ENCODE peak calls at places on chromosomes 16 and 17, in nine cellular contexts. J, E, K, Q, I, C, W, V and B are unnamed samples.

GRCh38 chr16:56866955-56867830 is 2.2 kb downstream of the SLC12A3 start:
- DNase-seq in J (no peak), E (peak; percentile 82), K (no peak), Q (peak; percentile 70), I (no peak), C (no peak), W (peak; percentile 53), V (peak; percentile 69), B (no peak)

GRCh38 chr17:496761-497586 is 144.4 kb upstream of the RPH3AL start:
- DNase-seq in J (no peak), E (no peak), K (no peak), Q (no peak), I (no peak), C (no peak), W (no peak), V (no peak), B (no peak)

GRCh38 chr17:34998205-34998604 is 17.9 kb downstream of the LIG3 start:
- DNase-seq in J (peak; percentile 87), E (peak; percentile 63), K (peak; percentile 51), Q (peak; percentile 73), I (peak; percentile 56), C (no peak), W (peak; percentile 70), V (peak; percentile 70), B (peak; percentile 77)

GRCh38 chr17:18960803-18961511 is 9.0 kb downstream of the SLC5A10 start:
- DNase-seq in J (peak; percentile 89), E (peak; percentile 86), K (no peak), Q (peak; percentile 85), I (peak; percentile 72), C (peak; percentile 75), W (peak; percentile 91), V (peak; percentile 93), B (peak; percentile 91)

GRCh38 chr17:42682400-42683384 is at the start of gene CNTNAP1:
- DNase-seq in J (no peak), E (no peak), K (no peak), Q (peak; percentile 79), I (peak; percentile 68), C (peak; percentile 80), W (peak; percentile 51), V (peak; percentile 90), B (peak; percentile 75)

GRCh38 chr16:66588981-66589713 is 9.9 kb downstream of the CMTM2 start:
- DNase-seq in J (peak; percentile 81), E (peak; percentile 75), K (no peak), Q (peak; percentile 41), I (peak; percentile 49), C (no peak), W (peak; percentile 45), V (no peak), B (peak; percentile 82)

GRCh38 chr17:67772679-67773078 is 52.6 kb upstream of the BPTF start:
- DNase-seq in J (no peak), E (no peak), K (no peak), Q (no peak), I (no peak), C (no peak), W (no peak), V (no peak), B (no peak)

GRCh38 chr17:8947201-8947600 is 18.3 kb downstream of the PIK3R5 start:
- DNase-seq in J (no peak), E (no peak), K (no peak), Q (no peak), I (no peak), C (no peak), W (no peak), V (no peak), B (no peak)

GRCh38 chr17:3796110-3796821 is 4.7 kb downstream of the ITGAE start:
- DNase-seq in J (peak; percentile 86), E (no peak), K (no peak), Q (peak; percentile 19), I (no peak), C (no peak), W (peak; percentile 48), V (no peak), B (no peak)

GRCh38 chr16:35908942-35909341 is 2449.5 kb downstream of the TP53TG3F start:
- DNase-seq in J (no peak), E (peak; percentile 3), K (no peak), Q (no peak), I (no peak), C (no peak), W (no peak), V (peak; percentile 1), B (no peak)
- H3K9me3 ChIP-seq in J (no peaks in the 10 kb centered on the region), E (no peaks in the 10 kb centered on the region), K (peaks cover 64% of the 10 kb centered on the region), Q (no peaks in the 10 kb centered on the region), I (no peaks in the 10 kb centered on the region), C (no peaks in the 10 kb centered on the region), W (peaks cover 76% of the 10 kb centered on the region), V (no peaks in the 10 kb centered on the region), B (no peaks in the 10 kb centered on the region)

GRCh38 chr16:68310441-68311315 is at the start of the genes PRMT7 and SLC7A6OS:
- DNase-seq in J (peak; percentile 93), E (peak; percentile 95), K (peak; percentile 54), Q (peak; percentile 91), I (peak; percentile 91), C (peak; percentile 84), W (peak; percentile 90), V (peak; percentile 98), B (peak; percentile 95)
- TF ChIP-seq CTCF in J (peak; percentile 8), E (no peak), K (no peak), Q (peak; percentile 36), I (peak; percentile 42), C (peak; percentile 61), W (no peak), V (no peak), B (peak; percentile 37)

GRCh38 chr17:63675607-63676539 is 24.1 kb downstream of the LIMD2 start:
- DNase-seq in J (no peak), E (no peak), K (peak; percentile 48), Q (peak; percentile 97), I (peak; percentile 87), C (peak; percentile 67), W (peak; percentile 93), V (peak; percentile 85), B (peak; percentile 83)
- H3K27ac ChIP-seq in J (no peak overlapping the region), E (no peak overlapping the region), K (no peak overlapping the region), Q (peak overlapping the region; percentile 77), I (peak overlapping the region; percentile 90), C (peak overlapping the region; percentile 79), W (peak overlapping the region; percentile 94), V (peak overlapping the region; percentile 65), B (peak overlapping the region; percentile 80)

GRCh38 chr16:35252356-35252936 is 1793.0 kb downstream of the TP53TG3F start:
- DNase-seq in J (no peak), E (peak; percentile 5), K (no peak), Q (no peak), I (no peak), C (no peak), W (no peak), V (no peak), B (no peak)

DNA sequence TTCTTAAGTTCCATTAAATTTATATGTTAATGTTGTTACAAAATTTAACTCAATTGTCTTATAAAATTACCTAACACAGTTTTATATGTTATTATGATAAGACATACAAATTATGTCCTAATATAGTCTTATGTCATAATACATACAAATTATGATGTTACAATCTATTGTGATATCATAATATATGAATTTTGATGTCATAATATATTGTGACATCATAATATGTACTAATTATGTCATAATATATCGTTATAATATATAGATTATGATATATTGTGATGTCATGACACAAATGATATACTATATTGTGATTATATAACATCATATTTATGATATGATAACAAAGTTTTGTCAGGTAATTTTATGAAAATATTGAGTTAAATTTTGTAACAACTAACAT is 1789.6 kb downstream of the TP53TG3F start:
- DNase-seq in J (no peak), E (no peak), K (no peak), Q (no peak), I (no peak), C (no peak), W (no peak), V (no peak), B (no peak)
- H3K9me3 ChIP-seq in J (no peaks in the 10 kb centered on the region), E (peaks cover 7% of the 10 kb centered on the region), K (peaks cover 27% of the 10 kb centered on the region), Q (no peaks in the 10 kb centered on the region), I (no peaks in the 10 kb centered on the region), C (no peaks in the 10 kb centered on the region), W (peaks cover 25% of the 10 kb centered on the region), V (no peaks in the 10 kb centered on the region), B (peaks cover 2% of the 10 kb centered on the region)

GRCh38 chr16:87295661-87296531 is 21.3 kb downstream of the C16orf95 start:
- DNase-seq in J (no peak), E (no peak), K (no peak), Q (no peak), I (no peak), C (no peak), W (no peak), V (no peak), B (no peak)
- TF ChIP-seq CTCF in J (no peak), E (no peak), K (no peak), Q (no peak), I (no peak), C (no peak), W (no peak), V (no peak), B (no peak)

GRCh38 chr17:17205368-17206148 is 575 bp downstream of the PLD6 start:
- DNase-seq in J (peak; percentile 75), E (no peak), K (no peak), Q (peak; percentile 78), I (peak; percentile 47), C (peak; percentile 61), W (peak; percentile 73), V (peak; percentile 80), B (peak; percentile 85)

GRCh38 chr17:17204635-17205231 is 1.4 kb downstream of the PLD6 start:
- DNase-seq in J (no peak), E (no peak), K (no peak), Q (no peak), I (no peak), C (no peak), W (no peak), V (no peak), B (no peak)

GRCh38 chr17:17206913-17207368 is 808 bp upstream of the PLD6 start:
- DNase-seq in J (no peak), E (no peak), K (no peak), Q (no peak), I (no peak), C (no peak), W (no peak), V (no peak), B (no peak)

GRCh38 chr17:17208013-17208412 is 1.9 kb upstream of the PLD6 start:
- DNase-seq in J (no peak), E (no peak), K (no peak), Q (no peak), I (no peak), C (no peak), W (no peak), V (no peak), B (no peak)

GRCh38 chr17:17206149-17206912 is at the start of gene PLD6:
- DNase-seq in J (peak; percentile 94), E (no peak), K (no peak), Q (peak; percentile 83), I (peak; percentile 63), C (peak; percentile 82), W (peak; percentile 86), V (peak; percentile 96), B (peak; percentile 91)
- H3K27ac ChIP-seq in J (peak within 1 kb of the TSS; percentile 41), E (no peak within 1 kb of the TSS), K (peak within 1 kb of the TSS; percentile 31), Q (peak within 1 kb of the TSS; percentile 73), I (peak within 1 kb of the TSS; percentile 69), C (peak within 1 kb of the TSS; percentile 80), W (peak within 1 kb of the TSS; percentile 89), V (no peak within 1 kb of the TSS), B (peak within 1 kb of the TSS; percentile 81)